ENCODE peak calls at places on chromosomes 3 and 15, in four cellular contexts. O, G, P and N are unnamed samples.

GRCh38 chr3:37751537-37751936 is 110.1 kb upstream of the CTDSPL start:
- DNase-seq in O (no peak), G (no peak), P (no peak), N (no peak)

GRCh38 chr15:67062365-67062985 is 2.9 kb upstream of the SMAD3 start:
- DNase-seq in O (no peak), G (no peak), P (no peak), N (no peak)

GRCh38 chr3:127015282-127016042 is 32.5 kb downstream of the PLXNA1 start:
- DNase-seq in P (no peak), O (peak), G (no peak), N (peak)

GRCh38 chr3:8619548-8619947 is 25.1 kb downstream of the SSUH2 start:
- DNase-seq in P (no peak), O (no peak), G (no peak), N (no peak)

GRCh38 chr3:127316685-127317084 is 28.8 kb upstream of the PRR20G start:
- DNase-seq in O (no peak), P (no peak), G (no peak), N (no peak)

GRCh38 chr3:53844262-53845102 is 1.7 kb downstream of the CHDH start:
- DNase-seq in O (no peak), P (no peak), G (no peak), N (no peak)

GRCh38 chr3:45932112-45932511 is 11.2 kb upstream of the CXCR6 start:
- DNase-seq in P (no peak), O (no peak), G (peak), N (no peak)

GRCh38 chr3:41199866-41200668 is 762 bp downstream of the CTNNB1 start:
- DNase-seq in G (peak), P (peak), O (no peak), N (peak)

GRCh38 chr3:52983828-52984227 is 62.0 kb downstream of the SFMBT1 start:
- DNase-seq in P (no peak), G (no peak), O (no peak), N (no peak)

GRCh38 chr3:43417133-43417532 is 130.8 kb downstream of the SNRK start:
- DNase-seq in G (no peak), O (no peak), P (no peak), N (no peak)

GRCh38 chr3:127735767-127736693 is 63.3 kb downstream of the ABTB1 start:
- DNase-seq in O (peak), P (no peak), G (no peak), N (peak)

GRCh38 chr3:78140866-78141658 is 1101.2 kb downstream of the ROBO2 start:
- DNase-seq in O (no peak), P (no peak), G (no peak), N (no peak)

GRCh38 chr3:142861926-142862325 is 27.0 kb downstream of the PCOLCE2 start:
- DNase-seq in P (no peak), O (no peak), G (no peak), N (no peak)

GRCh38 chr3:8110966-8111798 is 390.4 kb upstream of the LMCD1 start:
- DNase-seq in P (peak), G (peak), O (peak), N (peak)

GRCh38 chr15:60162251-60162650 is 158.1 kb downstream of the FOXB1 start:
- DNase-seq in P (no peak), G (no peak), O (no peak), N (no peak)

GRCh38 chr3:104564045-104564643 is 802.6 kb upstream of the ALCAM start:
- DNase-seq in G (peak), P (peak), O (no peak), N (no peak)

GRCh38 chr3:30778923-30779322 is 115.5 kb downstream of the GADL1 start:
- DNase-seq in G (no peak), P (no peak), O (no peak), N (no peak)

GRCh38 chr15:89556413-89557262 is 18.6 kb upstream of the TICRR start:
- DNase-seq in P (peak), G (peak), O (no peak), N (no peak)

DNA sequence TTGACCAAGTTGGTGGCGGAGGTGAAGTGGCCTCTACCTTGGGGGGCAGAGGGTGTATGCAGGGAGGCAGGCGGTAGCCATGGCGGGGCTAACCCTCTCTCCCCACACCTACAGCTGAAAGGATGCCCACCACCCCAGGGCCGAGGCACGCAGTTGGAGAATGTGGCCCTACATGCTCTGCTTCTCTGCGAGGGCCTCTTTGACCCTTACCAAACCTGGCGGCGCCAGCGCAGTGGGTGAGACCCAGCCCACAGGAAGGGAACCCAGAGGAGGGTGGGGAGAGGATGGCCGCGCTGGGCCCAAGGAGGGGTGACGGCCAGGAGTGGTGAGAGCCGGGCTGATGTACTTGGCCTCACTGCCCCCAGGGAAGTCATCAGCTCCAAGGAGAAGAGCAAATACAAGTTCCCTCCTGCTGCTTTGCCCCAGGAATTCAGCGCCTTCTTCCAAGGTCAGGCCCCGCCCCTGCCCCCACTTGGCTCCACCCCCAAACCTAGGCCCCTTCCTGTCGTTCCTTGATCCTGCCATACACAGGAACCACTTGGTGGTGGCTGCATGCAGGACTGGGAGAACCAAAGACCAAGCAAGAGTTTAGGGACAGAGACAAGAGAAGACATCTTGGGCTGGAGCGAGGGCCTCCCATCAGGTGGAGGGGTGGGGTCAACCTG is 9.8 kb downstream of the NBEAL2 start:
- DNase-seq in O (no peak), G (peak), P (peak), N (no peak)
- TF ChIP-seq POLR2AphosphoS5 in O (no peak), G (peak), P (no peak), N (no peak)

GRCh38 chr3:140715035-140715434 is 37.2 kb downstream of the TRIM42 start:
- DNase-seq in P (no peak), O (no peak), G (no peak), N (no peak)
- TF ChIP-seq SPI1 in P (no peak), O (no peak), G (no peak), N (no peak)

GRCh38 chr15:48392356-48392755 is 61.1 kb downstream of the DUT start:
- DNase-seq in O (no peak), P (no peak), G (no peak), N (no peak)
- TF ChIP-seq POLR2AphosphoS5 in O (no peak), P (no peak), G (no peak), N (no peak)

GRCh38 chr15:77623008-77623877 is 9.5 kb downstream of the LINGO1 start:
- DNase-seq in G (no peak), P (peak), O (no peak), N (no peak)
- TF ChIP-seq SPI1 in G (no peak), P (no peak), O (no peak), N (no peak)

DNA sequence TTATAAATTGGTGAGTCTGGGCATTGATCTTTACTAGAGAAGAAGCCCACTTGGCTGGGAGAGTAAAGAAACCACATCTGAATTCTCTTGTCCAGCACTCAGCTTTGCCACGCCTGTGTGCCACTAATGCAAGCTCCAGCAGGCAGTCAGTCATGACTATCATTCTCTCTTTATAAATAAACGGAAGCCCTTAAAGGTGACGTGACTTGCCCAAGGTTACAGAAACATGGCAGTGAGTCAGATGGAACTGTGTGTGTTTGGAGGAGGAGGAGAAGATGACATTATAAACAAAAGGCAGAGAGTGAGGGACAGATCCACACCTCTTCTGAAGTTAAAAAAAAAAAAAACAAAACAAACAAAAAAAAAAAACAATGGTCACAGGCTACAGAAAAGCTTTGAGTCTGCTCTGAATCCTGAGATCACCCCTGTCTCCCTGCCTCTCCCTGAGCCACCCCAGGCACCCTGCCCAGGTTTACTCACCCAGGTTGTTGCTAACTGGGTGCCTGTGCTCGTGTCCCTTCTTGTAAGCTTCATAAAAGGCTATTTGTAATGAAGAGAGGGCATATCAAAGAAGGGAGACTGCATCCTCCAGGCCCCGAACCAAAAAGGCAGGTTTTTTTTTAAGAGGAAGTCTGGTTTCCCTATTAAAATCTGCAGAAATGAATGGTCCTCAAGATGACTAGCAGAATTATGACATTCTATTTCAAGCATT is 119.7 kb upstream of the PHLDB2 start:
- DNase-seq in G (no peak), O (no peak), P (no peak), N (no peak)
- TF ChIP-seq POLR2AphosphoS5 in G (no peak), O (no peak), P (no peak), N (no peak)

DNA sequence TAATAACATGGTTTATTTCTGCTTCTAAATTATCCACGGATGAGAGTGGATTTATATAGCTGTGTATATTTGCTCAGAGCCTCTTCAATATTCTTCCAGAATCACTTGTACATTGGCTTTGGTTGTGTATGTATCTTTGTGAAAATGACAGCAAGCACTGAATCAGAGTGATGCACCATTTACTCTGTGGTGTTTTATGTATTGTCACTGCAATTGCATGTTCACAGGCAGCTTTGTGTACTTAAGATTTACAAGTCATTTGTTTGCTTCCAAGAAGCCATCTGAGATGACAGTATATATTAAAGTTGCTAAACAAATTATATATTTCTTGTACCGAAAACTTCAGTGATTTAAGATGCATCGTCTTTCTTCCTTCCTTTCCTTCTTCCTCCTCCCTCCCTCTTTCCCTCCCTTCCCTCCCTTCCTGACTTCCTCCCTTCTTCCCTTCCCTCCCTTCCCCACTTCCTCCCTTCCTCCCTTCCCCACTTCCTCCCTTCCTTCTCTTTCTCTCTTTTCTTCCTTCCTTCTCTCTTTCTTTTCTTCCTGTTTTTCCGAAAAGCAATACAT is 362.3 kb upstream of the GOLIM4 start:
- DNase-seq in G (no peak), P (no peak), O (no peak), N (no peak)
- TF ChIP-seq SPI1 in G (no peak), P (no peak), O (no peak), N (no peak)

GRCh38 chr3:4750306-4751056 is 228.8 kb upstream of the BHLHE40 start:
- DNase-seq in O (no peak), G (no peak), P (no peak), N (no peak)
- TF ChIP-seq POLR2AphosphoS5 in O (peak), G (no peak), P (no peak), N (no peak)

DNA sequence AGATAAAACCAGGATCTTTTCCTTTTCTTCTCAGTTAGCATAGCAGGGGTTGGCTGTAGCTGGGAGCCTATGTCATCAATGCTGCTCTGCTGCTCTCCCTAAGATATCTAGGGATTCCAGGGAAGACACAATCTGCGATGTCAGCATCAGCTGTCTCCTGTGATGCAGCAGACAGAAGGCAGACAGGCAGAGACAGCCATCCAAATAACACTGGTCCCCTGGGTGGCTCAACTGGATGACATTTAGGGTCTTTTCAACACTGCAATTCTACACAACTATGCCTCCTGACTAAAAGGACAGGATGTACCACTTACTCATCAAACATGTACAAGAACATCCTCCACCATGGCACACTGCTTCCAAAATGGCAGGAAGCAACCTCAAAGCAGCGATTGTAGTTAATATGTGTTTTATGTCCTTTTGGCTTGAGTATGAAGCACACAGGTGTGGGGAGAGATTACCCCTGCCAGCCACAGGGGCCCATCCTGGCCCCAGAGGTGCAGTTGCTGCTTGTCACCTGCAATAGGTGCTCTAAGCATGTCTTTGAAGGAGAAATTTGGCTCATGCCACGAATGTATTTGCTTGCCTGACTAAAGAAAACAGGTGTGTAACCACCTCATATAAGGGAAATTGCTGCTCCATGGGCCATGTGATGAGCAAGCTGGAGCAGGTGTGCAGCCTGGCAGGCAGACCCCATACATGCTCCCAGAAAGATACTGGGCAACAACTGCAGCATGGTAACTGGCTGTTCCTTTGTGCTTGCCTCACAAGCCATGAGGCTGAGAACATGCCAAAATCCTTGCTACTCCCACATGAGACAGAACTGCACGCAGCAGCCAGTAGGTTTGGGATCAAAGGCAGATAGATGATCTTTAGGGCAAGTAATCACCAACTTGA is 357.8 kb downstream of the VPS13C start:
- DNase-seq in G (no peak), P (no peak), O (no peak), N (no peak)
- TF ChIP-seq SPI1 in G (no peak), P (no peak), O (no peak), N (no peak)

GRCh38 chr15:31352911-31353811 is 26.5 kb downstream of the KLF13 start:
- DNase-seq in G (peak), O (peak), P (peak), N (peak)
- TF ChIP-seq POLR2AphosphoS5 in G (no peak), O (peak), P (no peak), N (no peak)